ENCODE peak calls at places on chromosomes 5 and 9, in five cellular contexts. N is GM19239, I is NB4, U is midbrain, O is activated T-cell treated with anti-CD3 and anti-CD28 coated beads for 1 hour. T is an unnamed sample.

GRCh38 chr5:78757269-78758053 is 108.9 kb upstream of the LHFPL2 start:
- DNase-seq in N (no peak), I (peak), U (no peak), O (no peak), T (peak)

GRCh38 chr5:181245427-181246275 is 1.9 kb upstream of the RACK1 start:
- DNase-seq in N (no peak), I (no peak), U (no peak), O (no peak), T (no peak)

GRCh38 chr9:122931851-122932199 is 513 bp upstream of the ZBTB26 start:
- DNase-seq in N (no peak), I (no peak), U (peak), O (no peak), T (no peak)

GRCh38 chr5:77168187-77168883 is 42.1 kb upstream of the PDE8B start:
- DNase-seq in N (no peak), I (no peak), U (peak), O (no peak), T (no peak)

GRCh38 chr5:109479260-109479860 is 69.6 kb upstream of the PJA2 start:
- DNase-seq in N (no peak), I (peak), U (peak), O (no peak), T (no peak)

GRCh38 chr9:36877239-36877638 is 156.8 kb downstream of the PAX5 start:
- DNase-seq in N (no peak), I (no peak), U (no peak), O (no peak), T (no peak)

GRCh38 chr5:67149933-67150523 is 46.6 kb downstream of the CD180 start:
- DNase-seq in N (no peak), I (no peak), U (peak), O (no peak), T (no peak)

GRCh38 chr9:120412425-120412951 is 167.5 kb downstream of the CDK5RAP2 start:
- DNase-seq in N (no peak), I (no peak), U (no peak), O (no peak), T (no peak)

GRCh38 chr9:127336086-127336485 is 60.9 kb upstream of the SLC2A8 start:
- DNase-seq in N (no peak), I (no peak), U (no peak), O (no peak), T (no peak)

GRCh38 chr5:163619951-163620350 is 114.5 kb downstream of the MAT2B start:
- DNase-seq in N (no peak), I (no peak), U (no peak), O (no peak), T (no peak)

GRCh38 chr9:116605060-116605459 is 82.0 kb upstream of the TRIM32 start:
- DNase-seq in N (no peak), I (no peak), U (no peak), O (no peak), T (no peak)

GRCh38 chr5:137605377-137605776 is 106.3 kb upstream of the SPOCK1 start:
- DNase-seq in N (no peak), I (no peak), U (no peak), O (no peak), T (no peak)

T was measured in stimulated activated naive CD8-positive, alpha-beta T cell treated with anti-CD3 and anti-CD28 coated beads, Interleukin-15, amount 100 ng/mL, for 72 hours.